ENCODE peak calls at places on chromosomes 3 and 15, in ten cellular contexts. W, B, G, S, T, F, H, D, P and L are unnamed samples.

GRCh38 chr3:98326945-98327344 is 26.7 kb upstream of the OR5K4 start:
- DNase-seq in B (no peak), W (peak), H (no peak), D (no peak), F (no peak), G (no peak), T (no peak), P (peak), S (no peak), L (no peak)

GRCh38 chr15:62163847-62164499 is 1.1 kb downstream of the C2CD4B start:
- DNase-seq in T (no peak), B (no peak), P (no peak), G (no peak), S (no peak), D (no peak), H (no peak), F (no peak), W (peak), L (no peak)

GRCh38 chr15:22979699-22980188 is 424 bp downstream of the CYFIP1 start:
- DNase-seq in P (no peak), W (peak), H (no peak), D (no peak), T (no peak), G (no peak), F (no peak), B (no peak), S (no peak), L (no peak)

GRCh38 chr15:47603026-47603425 is 114.3 kb upstream of the SEMA6D start:
- DNase-seq in D (no peak), W (no peak), H (no peak), B (no peak), T (no peak), G (no peak), S (no peak), F (no peak), P (no peak), L (no peak)

GRCh38 chr3:72973031-72973723 is 23.4 kb upstream of the PPP4R2 start:
- DNase-seq in S (no peak), W (peak), G (peak), D (no peak), T (no peak), P (no peak), H (no peak), F (no peak), B (no peak), L (no peak)

GRCh38 chr3:2657408-2657807 is 452.8 kb downstream of the IL5RA start:
- DNase-seq in S (no peak), H (no peak), B (no peak), T (no peak), G (no peak), W (no peak), F (peak), P (no peak), D (no peak), L (no peak)

GRCh38 chr15:64775551-64776401 is at the start of gene RBPMS2:
- DNase-seq in S (no peak), H (no peak), F (no peak), W (peak), D (no peak), P (no peak), G (no peak), B (no peak), T (no peak), L (no peak)

GRCh38 chr3:120601554-120601953 is 5.4 kb downstream of the NDUFB4 start:
- DNase-seq in D (no peak), T (no peak), W (no peak), H (no peak), F (no peak), P (no peak), S (no peak), G (no peak), B (no peak), L (no peak)

GRCh38 chr3:114730397-114730796 is 416.7 kb downstream of the ZBTB20 start:
- DNase-seq in W (no peak), B (no peak), H (no peak), P (no peak), T (no peak), F (no peak), S (no peak), G (peak), D (no peak), L (no peak)

GRCh38 chr3:24683511-24684384 is 189.1 kb upstream of the THRB start:
- DNase-seq in F (peak), T (no peak), H (no peak), P (no peak), G (peak), W (peak), B (peak), S (no peak), D (no peak), L (peak)

GRCh38 chr3:134354612-134355275 is 19.5 kb downstream of the AMOTL2 start:
- DNase-seq in B (no peak), P (no peak), D (no peak), S (no peak), F (no peak), G (no peak), W (no peak), H (no peak), T (no peak), L (no peak)

GRCh38 chr3:58422756-58423324 is 10.8 kb downstream of the PDHB start:
- DNase-seq in B (no peak), S (no peak), H (no peak), W (peak), D (no peak), P (no peak), G (peak), T (no peak), F (no peak), L (no peak)

GRCh38 chr15:52086001-52086786 is 26.4 kb downstream of the BCL2L10 start:
- DNase-seq in P (no peak), G (no peak), W (no peak), T (no peak), D (no peak), S (no peak), B (no peak), F (no peak), H (no peak), L (no peak)
- TF ChIP-seq POLR2AphosphoS5 in P (no peak), G (no peak), W (no peak), T (no peak), D (no peak), S (no peak), B (no peak), F (no peak), H (no peak), L (no peak)

GRCh38 chr3:30539772-30540171 is 66.6 kb upstream of the TGFBR2 start:
- DNase-seq in P (no peak), D (no peak), W (no peak), G (no peak), H (no peak), B (no peak), S (no peak), T (no peak), F (no peak), L (no peak)
- TF ChIP-seq POLR2AphosphoS5 in P (no peak), D (no peak), W (no peak), G (no peak), H (no peak), B (no peak), S (no peak), T (no peak), F (no peak), L (no peak)

DNA sequence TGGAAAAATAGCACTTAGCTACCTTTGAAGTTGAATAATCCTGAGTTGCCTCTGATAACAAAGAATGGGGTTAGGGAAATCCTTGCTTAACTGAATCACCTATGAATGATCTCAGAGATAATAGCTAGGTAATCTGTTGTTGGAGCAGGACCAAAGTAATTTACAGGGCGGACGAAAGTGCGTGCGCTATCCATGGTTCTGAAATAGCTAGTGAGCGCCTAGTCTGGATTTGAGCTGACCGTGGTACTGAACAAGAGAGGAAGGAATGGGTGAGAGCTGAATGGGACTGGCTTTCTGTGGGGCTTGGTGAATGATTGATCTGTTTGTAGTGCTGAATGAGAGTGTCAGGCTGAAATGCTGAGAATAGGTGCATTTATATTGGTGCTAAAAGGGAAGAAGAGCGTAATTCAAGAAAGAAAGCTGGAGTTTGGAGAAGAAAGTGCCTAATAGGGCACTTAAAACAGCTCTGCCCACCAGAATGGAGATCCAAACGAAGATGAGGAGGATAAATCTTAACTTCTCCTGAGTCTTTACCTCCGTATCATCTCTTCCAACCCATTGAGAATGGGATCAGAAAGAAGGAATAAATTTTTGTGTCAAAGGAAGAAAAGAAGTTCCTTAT is 10.1 kb downstream of the SCN10A start:
- DNase-seq in G (peak), B (peak), F (peak), T (no peak), P (peak), D (peak), H (peak), W (peak), S (no peak), L (peak)
- TF ChIP-seq POLR2AphosphoS5 in G (no peak), B (no peak), F (no peak), T (no peak), P (no peak), D (no peak), H (no peak), W (no peak), S (no peak), L (no peak)

GRCh38 chr15:41258706-41259471 is 27.8 kb downstream of the CHP1 start:
- DNase-seq in T (no peak), D (no peak), S (no peak), G (peak), H (no peak), P (peak), F (no peak), B (no peak), W (no peak), L (peak)
- TF ChIP-seq POLR2AphosphoS5 in T (no peak), D (no peak), S (no peak), G (no peak), H (no peak), P (no peak), F (no peak), B (no peak), W (no peak), L (peak)

GRCh38 chr3:36494461-36495109 is 114.3 kb downstream of the STAC start:
- DNase-seq in W (no peak), F (no peak), T (no peak), S (no peak), D (no peak), B (no peak), P (no peak), H (peak), G (no peak), L (no peak)
- TF ChIP-seq POLR2AphosphoS5 in W (no peak), F (no peak), T (no peak), S (no peak), D (no peak), B (no peak), P (no peak), H (no peak), G (no peak), L (no peak)

DNA sequence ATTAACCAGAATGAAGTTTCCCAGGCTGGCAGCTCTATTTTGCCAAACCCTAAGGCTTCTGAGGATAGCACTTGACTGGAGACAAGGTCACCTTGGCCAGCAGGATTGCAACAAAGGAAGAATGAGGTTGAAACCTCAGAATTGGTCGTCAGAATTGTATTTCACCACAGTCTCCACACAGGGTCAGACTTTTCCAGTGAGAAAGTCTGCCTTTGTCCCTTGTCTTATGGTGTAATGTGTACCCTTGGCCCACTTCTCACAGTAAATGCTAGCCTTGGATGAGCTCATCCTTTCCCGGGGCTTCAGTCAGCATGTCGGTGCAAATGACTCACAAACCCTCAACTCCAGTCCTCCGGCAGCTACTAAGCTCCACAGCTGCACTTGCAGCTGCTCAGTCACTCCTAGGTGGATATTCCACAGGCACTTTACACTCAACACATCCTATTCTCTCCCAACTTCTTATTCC is 19.7 kb downstream of the SSR3 start:
- DNase-seq in G (peak), H (no peak), W (peak), S (peak), T (no peak), P (no peak), B (peak), F (no peak), D (peak), L (no peak)
- TF ChIP-seq POLR2AphosphoS5 in G (no peak), H (peak), W (no peak), S (peak), T (no peak), P (no peak), B (peak), F (no peak), D (no peak), L (peak)

GRCh38 chr3:173739716-173740115 is 342.2 kb downstream of the NLGN1 start:
- DNase-seq in F (no peak), D (no peak), S (no peak), W (peak), H (no peak), G (no peak), P (no peak), B (no peak), T (no peak), L (no peak)
- TF ChIP-seq POLR2AphosphoS5 in F (no peak), D (no peak), S (no peak), W (no peak), H (no peak), G (no peak), P (no peak), B (no peak), T (no peak), L (no peak)